ENCODE peak calls at places on chromosomes 11 and 22, in five cellular contexts. E is neural progenitor cell, Y is astrocyte, N is fibroblast of lung, G is GM23248. L is an unnamed sample.

GRCh38 chr22:42931421-42932196 is 74.5 kb upstream of the ARFGAP3 start:
- DNase-seq in E (no peak), Y (no peak), N (no peak), G (peak; percentile 87), L (no peak)

GRCh38 chr22:21703684-21704316 is 31.8 kb downstream of the YPEL1 start:
- DNase-seq in E (no peak), Y (no peak), N (no peak), G (peak; percentile 26), L (no peak)

GRCh38 chr11:12217879-12218278 is 107.5 kb downstream of the MICAL2 start:
- DNase-seq in E (no peak), Y (no peak), N (no peak), G (no peak), L (no peak)

GRCh38 chr11:88799749-88800500 is 265.9 kb downstream of the GRM5 start:
- DNase-seq in E (no peak), Y (peak; percentile 16), N (peak; percentile 30), G (no peak), L (no peak)

GRCh38 chr22:43200555-43200954 is 13.6 kb upstream of the TTLL12 start:
- DNase-seq in E (no peak), Y (no peak), N (no peak), G (no peak), L (no peak)

GRCh38 chr11:106585061-106585460 is 433.2 kb downstream of the GUCY1A2 start:
- DNase-seq in E (peak; percentile 59), Y (peak; percentile 8), N (peak; percentile 20), G (peak; percentile 70), L (no peak)

GRCh38 chr11:33157103-33158027 is 3.9 kb downstream of the CSTF3 start:
- DNase-seq in E (no peak), Y (no peak), N (peak; percentile 8), G (peak; percentile 32), L (no peak)

GRCh38 chr11:130452941-130453340 is 4.5 kb downstream of the ADAMTS15 start:
- DNase-seq in E (no peak), Y (no peak), N (no peak), G (no peak), L (no peak)

GRCh38 chr11:32141886-32142546 is 51.1 kb downstream of the RCN1 start:
- DNase-seq in E (no peak), Y (no peak), N (no peak), G (no peak), L (no peak)

GRCh38 chr11:30452842-30453241 is 129.9 kb downstream of the ARL14EP start:
- DNase-seq in E (no peak), Y (no peak), N (no peak), G (no peak), L (no peak)

GRCh38 chr11:9264381-9265210 is 554 bp downstream of the DENND5A start:
- DNase-seq in E (peak; percentile 18), Y (peak; percentile 67), N (peak; percentile 79), G (peak; percentile 93), L (peak; percentile 87)

GRCh38 chr22:37196539-37197450 is 8.7 kb upstream of the C1QTNF6 start:
- DNase-seq in E (peak; percentile 25), Y (peak; percentile 75), N (peak; percentile 84), G (peak; percentile 94), L (peak; percentile 74)

GRCh38 chr22:38570841-38571364 is 920 bp upstream of the DMC1 start:
- DNase-seq in E (peak; percentile 70), Y (no peak), N (peak; percentile 38), G (peak; percentile 62), L (no peak)

GRCh38 chr11:19025799-19026406 is 34.6 kb downstream of the MRGPRX2 start:
- DNase-seq in E (no peak), Y (peak; percentile 0), N (peak; percentile 13), G (peak; percentile 41), L (peak; percentile 67)

GRCh38 chr22:45616432-45616831 is 55.2 kb upstream of the ATXN10 start:
- DNase-seq in E (no peak), Y (no peak), N (no peak), G (no peak), L (no peak)

GRCh38 chr22:45608763-45609180 is 62.9 kb upstream of the ATXN10 start:
- DNase-seq in E (no peak), Y (peak; percentile 97), N (peak; percentile 98), G (peak; percentile 94), L (no peak)

GRCh38 chr22:45615364-45615763 is 56.3 kb upstream of the ATXN10 start:
- DNase-seq in E (no peak), Y (no peak), N (no peak), G (no peak), L (no peak)

GRCh38 chr22:45612451-45612901 is 59.2 kb upstream of the ATXN10 start:
- DNase-seq in E (no peak), Y (peak; percentile 84), N (peak; percentile 88), G (peak; percentile 94), L (no peak)

GRCh38 chr22:45612940-45613339 is 58.7 kb upstream of the ATXN10 start:
- DNase-seq in E (peak; percentile 48), Y (peak; percentile 31), N (peak; percentile 46), G (peak; percentile 34), L (no peak)
- H3K27ac ChIP-seq in E (no peak overlapping the region), Y (peak overlapping the region; percentile 72), N (peak overlapping the region; percentile 5), G (peak overlapping the region; percentile 70), L (no peak overlapping the region)

GRCh38 chr11:46383404-46383758 is 1.9 kb downstream of the MDK start:
- DNase-seq in E (no peak), Y (no peak), N (no peak), G (no peak), L (no peak)

GRCh38 chr11:46382644-46383403 is 1.4 kb downstream of the MDK start:
- DNase-seq in E (peak; percentile 72), Y (no peak), N (peak; percentile 38), G (peak; percentile 73), L (peak; percentile 30)

GRCh38 chr11:46380340-46381045 is 976 bp upstream of the MDK start:
- DNase-seq in E (peak; percentile 91), Y (no peak), N (peak; percentile 51), G (peak; percentile 59), L (peak; percentile 67)

GRCh38 chr11:46381046-46381835 is at the start of gene MDK:
- DNase-seq in E (peak; percentile 91), Y (no peak), N (no peak), G (peak; percentile 61), L (peak; percentile 37)

DNA sequence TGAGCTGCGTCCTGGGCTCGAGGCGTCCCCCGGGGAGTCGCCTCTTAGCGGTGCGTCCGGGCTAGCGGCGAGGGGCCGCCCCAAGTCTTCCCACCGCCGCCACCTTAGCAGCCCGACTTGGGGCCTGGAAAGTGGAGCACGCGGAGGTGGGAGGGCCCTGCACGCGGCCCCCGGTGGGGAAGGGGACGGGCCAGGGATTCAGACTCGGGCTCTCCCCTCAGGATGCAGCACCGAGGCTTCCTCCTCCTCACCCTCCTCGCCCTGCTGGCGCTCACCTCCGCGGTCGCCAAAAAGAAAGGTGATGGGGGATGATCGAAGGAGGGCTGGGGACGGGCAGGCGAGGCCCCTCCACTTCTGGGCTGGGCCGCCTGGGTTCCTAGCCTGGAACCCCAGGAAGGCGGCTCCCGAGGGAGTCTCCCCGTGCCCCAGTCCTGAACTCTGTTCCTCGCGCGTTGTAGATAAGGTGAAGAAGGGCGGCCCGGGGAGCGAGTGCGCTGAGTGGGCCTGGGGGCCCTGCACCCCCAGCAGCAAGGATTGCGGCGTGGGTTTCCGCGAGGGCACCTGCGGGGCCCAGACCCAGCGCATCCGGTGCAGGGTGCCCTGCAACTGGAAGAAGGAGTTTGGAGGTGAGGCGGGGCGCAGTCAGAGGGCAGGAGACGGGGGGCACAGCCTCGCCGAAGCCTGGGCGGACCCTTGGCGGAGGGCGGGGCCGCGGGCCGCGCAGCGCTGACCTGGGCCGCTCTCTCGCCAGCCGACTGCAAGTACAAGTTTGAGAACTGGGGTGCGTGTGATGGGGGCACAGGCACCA is 571 bp downstream of the MDK start:
- DNase-seq in E (peak; percentile 62), Y (no peak), N (peak; percentile 42), G (peak; percentile 43), L (peak; percentile 52)
- TF ChIP-seq EZH2 in E (no peak), Y (no peak), N (no peak), G (no peak), L (no peak)

DNA sequence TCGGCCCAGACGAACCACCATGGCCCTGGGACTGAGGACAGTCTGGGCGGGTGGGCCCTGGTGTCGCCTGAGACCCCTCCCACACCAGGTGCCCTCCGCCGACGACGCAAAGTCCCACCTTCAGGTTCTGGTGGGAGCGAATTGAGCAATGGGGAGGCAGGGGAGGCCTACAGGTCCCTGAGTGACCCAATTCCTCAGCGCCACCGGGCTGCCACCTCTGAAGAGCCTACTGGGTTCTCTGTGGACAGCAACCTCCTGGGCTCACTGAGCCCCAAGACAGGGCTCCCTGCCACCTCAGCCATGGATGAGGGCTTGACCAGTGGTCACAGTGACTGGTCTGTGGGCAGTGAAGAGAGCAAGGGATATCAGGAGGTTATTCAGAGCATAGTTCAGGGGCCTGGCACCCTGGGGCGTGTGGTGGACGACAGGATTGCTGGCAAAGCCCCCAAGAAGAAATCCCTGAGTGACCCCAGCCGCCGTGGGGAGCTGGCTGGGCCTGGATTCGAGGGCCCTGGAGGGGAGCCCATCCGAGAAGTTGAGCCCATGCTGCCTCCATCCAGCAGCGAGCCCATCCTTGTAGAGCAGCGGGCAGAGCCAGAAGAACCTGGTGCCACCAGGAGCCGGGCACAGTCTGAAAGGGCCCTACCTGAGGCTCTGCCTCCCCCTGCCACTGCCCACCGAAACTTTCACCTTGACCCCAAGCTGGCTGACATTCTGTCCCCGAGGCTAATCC is 2.8 kb downstream of the ARHGEF17 start:
- DNase-seq in E (no peak), Y (no peak), N (no peak), G (no peak), L (no peak)
- H3K4me3 ChIP-seq in E (no peak overlapping the region), Y (peak overlapping the region; percentile 49), N (peak overlapping the region; percentile 85), G (peak overlapping the region; percentile 76), L (no peak overlapping the region)

GRCh38 chr11:2807801-2808241 is 77.8 kb downstream of the CDKN1C start:
- DNase-seq in E (no peak), Y (no peak), N (no peak), G (no peak), L (no peak)
- H3K27ac ChIP-seq in E (no peak overlapping the region), Y (no peak overlapping the region), N (no peak overlapping the region), G (no peak overlapping the region), L (no peak overlapping the region)

DNA sequence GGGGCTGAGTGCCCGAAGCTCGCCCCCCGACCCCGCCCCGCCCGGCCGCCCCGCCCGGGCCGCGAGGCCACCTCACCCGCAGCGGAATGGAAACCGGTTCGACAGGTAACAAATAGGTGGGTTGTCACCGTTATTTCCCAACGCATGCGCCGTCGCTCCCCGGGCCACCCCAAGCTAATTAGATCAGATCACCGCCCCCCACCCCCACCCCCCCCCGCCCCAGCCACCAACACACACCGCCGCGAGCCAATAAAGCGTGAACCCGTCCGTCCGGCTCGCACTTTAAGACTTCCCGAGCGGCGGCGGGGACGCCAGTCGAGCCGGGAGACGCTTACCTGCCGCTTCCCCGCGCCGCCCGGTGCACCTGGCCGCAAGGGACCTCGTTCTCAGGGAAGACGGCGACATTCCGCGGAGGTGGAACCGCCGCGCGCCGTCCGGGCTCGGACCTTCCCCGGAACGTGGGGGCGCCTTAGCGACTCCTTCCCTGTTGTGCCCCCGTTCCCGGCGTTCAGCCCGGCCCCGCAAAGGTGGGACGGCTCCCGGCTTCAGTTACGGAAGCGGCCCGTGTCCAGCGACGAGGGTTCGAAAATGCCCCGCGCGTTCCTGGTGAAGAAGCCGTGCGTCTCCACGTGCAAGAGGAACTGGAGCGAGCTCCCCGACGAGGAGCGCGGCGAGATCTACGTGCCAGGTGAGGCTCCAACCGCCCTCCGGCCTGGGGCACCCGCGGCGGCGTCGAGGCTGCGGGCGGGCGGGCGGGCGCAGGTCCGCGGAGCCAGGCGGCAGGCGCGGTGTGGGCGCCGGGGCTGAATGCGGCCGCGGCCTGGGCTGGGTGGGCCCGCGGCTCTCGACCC is at the start of gene OVOL1:
- DNase-seq in E (peak; percentile 54), Y (no peak), N (no peak), G (no peak), L (no peak)
- TF ChIP-seq EZH2 in E (peak; percentile 98), Y (peak; percentile 97), N (peak; percentile 99), G (peak; percentile 56), L (peak; percentile 46)

GRCh38 chr11:34605481-34606325 is 15.2 kb upstream of the EHF start:
- DNase-seq in E (no peak), Y (no peak), N (no peak), G (no peak), L (no peak)
- H3K4me3 ChIP-seq in E (no peak overlapping the region), Y (no peak overlapping the region), N (no peak overlapping the region), G (no peak overlapping the region), L (no peak overlapping the region)

GRCh38 chr11:1929621-1930447 is 10.3 kb downstream of the TNNT3 start:
- DNase-seq in E (no peak), Y (no peak), N (no peak), G (no peak), L (no peak)
- H3K27ac ChIP-seq in E (no peak overlapping the region), Y (no peak overlapping the region), N (no peak overlapping the region), G (no peak overlapping the region), L (no peak overlapping the region)

L was measured in endothelial cell of umbilical vein.